ENCODE peak calls at places on chromosomes 13 and 19, in nine cellular contexts. P, J, O, E, K, R, N, Y and W are unnamed samples.

GRCh38 chr19:57171551-57172081 is 4.3 kb upstream of the DUXA start:
- DNase-seq in E (peak; percentile 64), N (peak; percentile 31), K (no peak), O (no peak), R (peak; percentile 75), Y (peak; percentile 11), P (no peak), J (no peak), W (peak; percentile 16)

GRCh38 chr13:106916329-106916728 is 348.4 kb upstream of the ARGLU1 start:
- DNase-seq in O (no peak), P (peak; percentile 13), R (no peak), Y (no peak), E (no peak), N (no peak), J (no peak), K (no peak), W (no peak)

GRCh38 chr19:40596608-40597328 is 4.4 kb upstream of the LTBP4 start:
- DNase-seq in E (peak; percentile 77), R (peak; percentile 95), Y (no peak), P (peak; percentile 34), N (peak; percentile 64), K (no peak), J (no peak), O (no peak), W (no peak)

GRCh38 chr19:31348416-31349159 is 648 bp downstream of the TSHZ3 start:
- DNase-seq in E (peak; percentile 57), K (no peak), J (no peak), P (no peak), O (no peak), N (peak; percentile 41), Y (no peak), R (no peak), W (no peak)

GRCh38 chr19:16834747-16835146 is 5.5 kb downstream of the SIN3B start:
- DNase-seq in Y (no peak), R (no peak), O (no peak), J (peak; percentile 72), K (no peak), E (no peak), N (no peak), P (no peak), W (no peak)

GRCh38 chr19:12665281-12665573 is 1.3 kb downstream of the MAN2B1 start:
- DNase-seq in E (peak; percentile 75), R (no peak), K (peak; percentile 45), N (peak; percentile 55), O (no peak), J (no peak), P (no peak), Y (peak; percentile 46), W (peak; percentile 46)

GRCh38 chr19:12763100-12763499 is 11.5 kb downstream of the BEST2 start:
- DNase-seq in E (peak; percentile 83), O (no peak), N (peak; percentile 77), Y (no peak), P (no peak), J (no peak), R (no peak), K (no peak), W (no peak)

GRCh38 chr13:34254366-34254765 is 436.4 kb downstream of the RFC3 start:
- DNase-seq in R (no peak), K (no peak), O (no peak), P (no peak), N (no peak), J (peak; percentile 84), E (no peak), Y (no peak), W (no peak)

GRCh38 chr19:15812059-15812722 is 3.3 kb downstream of the OR10H1 start:
- DNase-seq in J (peak; percentile 28), E (no peak), Y (no peak), K (no peak), R (no peak), N (no peak), P (no peak), O (no peak), W (peak; percentile 20)

GRCh38 chr19:29686285-29686805 is 21.1 kb downstream of the PLEKHF1 start:
- DNase-seq in Y (no peak), P (no peak), J (no peak), N (no peak), R (no peak), O (no peak), E (no peak), K (no peak), W (no peak)

GRCh38 chr19:35249146-35249847 is 495 bp downstream of the LSR start:
- DNase-seq in R (no peak), J (no peak), O (no peak), K (no peak), N (no peak), P (no peak), E (no peak), Y (no peak), W (no peak)

GRCh38 chr13:28059214-28059613 is 41.2 kb downstream of the FLT3 start:
- DNase-seq in Y (peak; percentile 21), N (no peak), K (no peak), O (no peak), R (no peak), P (peak; percentile 4), E (no peak), J (peak; percentile 36), W (peak; percentile 6)

GRCh38 chr19:54660967-54661366 is 1.8 kb upstream of the LILRB4 start:
- DNase-seq in Y (no peak), E (no peak), O (no peak), R (no peak), K (no peak), J (no peak), P (no peak), N (no peak), W (no peak)

GRCh38 chr19:44741841-44742352 is 6.6 kb upstream of the BCL3 start:
- DNase-seq in K (peak; percentile 89), J (peak; percentile 99), Y (peak; percentile 89), O (peak; percentile 96), P (peak; percentile 99), E (peak; percentile 98), N (peak; percentile 97), R (peak; percentile 94), W (no peak)

GRCh38 chr13:50366488-50367174 is 351.4 kb downstream of the KCNRG start:
- DNase-seq in E (no peak), R (no peak), O (no peak), N (no peak), J (no peak), P (no peak), Y (no peak), K (no peak), W (no peak)

GRCh38 chr13:39909634-39910033 is 254.2 kb downstream of the COG6 start:
- DNase-seq in O (no peak), J (no peak), P (no peak), Y (no peak), N (no peak), R (no peak), K (no peak), E (no peak), W (no peak)

GRCh38 chr13:109949395-109949794 is 163.0 kb upstream of the IRS2 start:
- DNase-seq in J (peak; percentile 17), Y (no peak), O (no peak), N (no peak), P (no peak), E (no peak), K (no peak), R (no peak), W (no peak)

GRCh38 chr13:112846411-112847115 is 122.5 kb upstream of the MCF2L start:
- DNase-seq in E (no peak), P (no peak), J (no peak), R (no peak), N (no peak), K (no peak), Y (no peak), O (no peak), W (no peak)

GRCh38 chr19:55082023-55082851 is 6.6 kb downstream of the EPS8L1 start:
- DNase-seq in O (no peak), R (peak; percentile 63), J (no peak), E (no peak), N (no peak), P (no peak), Y (peak; percentile 94), K (no peak), W (no peak)

GRCh38 chr19:39433480-39434079 is 2.2 kb downstream of the RPS16 start:
- DNase-seq in K (no peak), J (no peak), E (no peak), Y (no peak), O (no peak), P (no peak), N (no peak), R (no peak), W (no peak)

GRCh38 chr13:98613591-98613990 is 36.7 kb upstream of the STK24 start:
- DNase-seq in E (no peak), K (no peak), P (no peak), R (no peak), Y (no peak), O (no peak), N (no peak), J (no peak), W (no peak)

GRCh38 chr13:50309200-50309848 is 294.1 kb downstream of the KCNRG start:
- DNase-seq in E (no peak), N (no peak), J (no peak), P (no peak), Y (no peak), K (no peak), O (no peak), R (no peak), W (no peak)

GRCh38 chr19:13604902-13605586 is 98.8 kb upstream of the CACNA1A start:
- DNase-seq in N (no peak), O (no peak), P (no peak), K (no peak), J (no peak), Y (no peak), E (no peak), R (no peak), W (no peak)

GRCh38 chr13:93635687-93636086 is 409.1 kb downstream of the GPC6 start:
- DNase-seq in R (peak; percentile 10), K (no peak), N (no peak), E (no peak), O (no peak), J (no peak), Y (no peak), P (peak; percentile 1), W (no peak)